ENCODE peak calls at places on chromosomes 6 and 20, in six cellular contexts. D is foreskin fibroblast, Q is upper lobe of left lung, O is foreskin keratinocyte, E is AG10803, A is nephron progenitor cell. H is an unnamed sample.

GRCh38 chr6:148146717-148147116 is 195.9 kb upstream of the SASH1 start:
- DNase-seq in O (peak; percentile 69), Q (no peak), D (no peak), E (no peak), A (no peak), H (no peak)

GRCh38 chr6:156977527-156978291 is 200.5 kb downstream of the ARID1B start:
- DNase-seq in A (no peak), O (no peak), E (peak; percentile 72), D (no peak), Q (peak; percentile 42), H (no peak)

GRCh38 chr6:42142118-42142835 is at the start of gene C6orf132:
- DNase-seq in Q (peak; percentile 83), E (peak; percentile 44), O (peak; percentile 42), A (peak; percentile 71), D (no peak), H (no peak)

GRCh38 chr20:40900816-40901215 is 127.8 kb upstream of the TOP1 start:
- DNase-seq in O (no peak), D (no peak), A (no peak), Q (no peak), E (no peak), H (no peak)

GRCh38 chr20:5557123-5557522 is 193.1 kb upstream of the SHLD1 start:
- DNase-seq in E (peak; percentile 34), Q (peak; percentile 34), A (peak; percentile 31), O (no peak), D (peak; percentile 33), H (no peak)

GRCh38 chr20:45138451-45139300 is 14.4 kb upstream of the WFDC12 start:
- DNase-seq in A (peak; percentile 74), O (no peak), Q (peak; percentile 70), D (no peak), E (no peak), H (no peak)

GRCh38 chr6:166627875-166628849 is 1.1 kb upstream of the RPS6KA2 start:
- DNase-seq in Q (peak; percentile 78), O (no peak), D (no peak), E (peak; percentile 29), A (peak; percentile 71), H (no peak)

GRCh38 chr6:46704562-46704961 is 16.9 kb downstream of the TDRD6 start:
- DNase-seq in D (no peak), A (no peak), Q (no peak), O (no peak), E (peak; percentile 5), H (no peak)

GRCh38 chr20:34979366-34980153 is 23.9 kb downstream of the MYH7B start:
- DNase-seq in E (no peak), O (no peak), A (peak; percentile 43), D (no peak), Q (no peak), H (no peak)

GRCh38 chr20:3470627-3471396 is at the start of gene ATRN:
- DNase-seq in A (peak; percentile 95), Q (peak; percentile 88), O (peak; percentile 53), D (peak; percentile 95), E (peak; percentile 91), H (peak; percentile 57)

GRCh38 chr6:133512410-133513016 is 271.4 kb downstream of the EYA4 start:
- DNase-seq in A (peak; percentile 62), Q (no peak), D (peak; percentile 35), E (peak; percentile 56), O (no peak), H (no peak)

GRCh38 chr20:47356220-47356525 is 326 bp downstream of the ZMYND8 start:
- DNase-seq in Q (no peak), A (no peak), E (no peak), O (no peak), D (no peak), H (no peak)

GRCh38 chr20:43243672-43244269 is 54.1 kb upstream of the PTPRT start:
- DNase-seq in E (no peak), A (peak; percentile 7), Q (peak; percentile 30), D (no peak), O (no peak), H (no peak)

GRCh38 chr20:58406422-58407001 is 17.5 kb downstream of the VAPB start:
- DNase-seq in Q (no peak), E (no peak), A (no peak), O (no peak), D (no peak), H (no peak)

GRCh38 chr6:81999270-81999669 is 246.8 kb upstream of the TENT5A start:
- DNase-seq in A (no peak), D (no peak), Q (no peak), O (no peak), E (no peak), H (no peak)

GRCh38 chr6:136134275-136134674 is 115.8 kb downstream of the MTFR2 start:
- DNase-seq in Q (no peak), E (no peak), A (no peak), O (no peak), D (no peak), H (no peak)

GRCh38 chr6:2839982-2840793 is 1.5 kb downstream of the SERPINB1 start:
- DNase-seq in E (no peak), A (no peak), Q (no peak), D (no peak), O (no peak), H (no peak)

GRCh38 chr6:4281341-4282293 is 146.2 kb upstream of the ECI2 start:
- DNase-seq in A (peak; percentile 56), E (no peak), Q (peak; percentile 66), O (peak; percentile 99), D (no peak), H (no peak)

GRCh38 chr6:16061833-16062232 is 67.1 kb upstream of the MYLIP start:
- DNase-seq in E (no peak), O (peak; percentile 27), D (no peak), Q (no peak), A (no peak), H (no peak)

DNA sequence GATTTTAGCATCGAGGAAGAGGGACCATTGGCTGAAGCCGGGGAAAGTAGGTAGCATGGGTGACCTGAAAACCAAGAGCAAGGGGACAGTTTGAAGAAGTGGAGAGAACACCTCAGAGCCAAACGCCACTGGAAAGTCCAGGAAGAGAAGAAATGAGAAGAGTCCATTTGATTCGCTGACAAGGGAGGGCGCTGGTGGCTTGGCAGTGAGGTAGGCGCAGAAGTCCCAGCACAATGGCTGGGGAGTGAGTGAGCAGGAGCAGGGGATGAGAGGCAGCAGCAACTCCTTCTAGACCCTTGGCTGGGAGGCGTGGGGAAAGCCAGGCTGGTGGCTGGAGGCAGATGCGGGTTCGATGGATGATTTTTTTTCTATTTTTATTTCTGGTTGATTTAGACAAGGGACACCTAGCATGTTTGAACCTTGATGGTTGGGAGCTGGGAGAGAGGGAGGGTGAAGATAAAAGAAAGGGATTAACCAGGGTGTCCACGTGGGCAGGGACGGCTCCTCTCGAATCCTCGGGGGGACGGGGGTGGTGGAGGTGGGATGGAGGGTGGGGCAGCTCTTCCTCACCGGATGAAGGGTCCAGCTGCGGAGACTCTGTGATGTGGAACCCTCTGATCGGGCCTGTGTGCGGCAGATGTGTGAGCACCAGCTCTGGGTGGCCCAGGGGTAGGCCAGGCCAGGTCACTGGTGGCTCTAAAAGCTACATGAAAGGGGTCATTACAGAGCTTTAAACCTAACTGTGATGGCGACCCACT is 164.2 kb downstream of the NFATC2 start:
- DNase-seq in A (no peak), Q (no peak), D (no peak), E (no peak), O (no peak), H (no peak)
- TF ChIP-seq CTCF in A (no peak), Q (no peak), D (no peak), E (peak; percentile 23), O (peak; percentile 37), H (no peak)

DNA sequence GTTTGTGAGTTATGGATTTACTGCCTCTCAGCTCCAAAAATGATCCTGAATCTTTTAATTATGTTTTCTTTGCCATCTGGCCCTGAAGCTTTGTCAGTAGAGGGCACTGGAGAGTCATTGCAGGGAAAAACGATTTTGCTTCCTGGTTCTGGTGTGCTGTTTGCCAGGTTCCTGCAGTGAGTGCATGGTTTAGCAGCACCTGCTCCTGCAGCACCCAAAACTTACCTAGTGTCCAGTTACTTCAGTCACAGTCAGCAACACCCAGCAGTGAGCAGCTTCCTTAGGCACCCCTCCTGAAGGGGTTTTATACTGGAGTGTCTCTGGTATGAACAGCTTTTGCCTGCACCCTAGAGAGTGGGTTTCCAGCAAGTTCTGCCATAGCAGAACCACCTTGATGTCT is 6.0 kb upstream of the TRIM26 start:
- DNase-seq in Q (peak; percentile 61), D (no peak), A (peak; percentile 26), O (no peak), E (peak; percentile 52), H (peak; percentile 35)
- TF ChIP-seq CTCF in Q (peak; percentile 70), D (peak; percentile 93), A (peak; percentile 71), O (peak; percentile 89), E (peak; percentile 94), H (peak; percentile 83)

GRCh38 chr20:62535964-62536363 is 60.2 kb upstream of the GATA5 start:
- DNase-seq in E (no peak), D (no peak), O (no peak), A (no peak), Q (no peak), H (no peak)
- TF ChIP-seq CTCF in E (no peak), D (no peak), O (no peak), A (no peak), Q (no peak), H (no peak)

DNA sequence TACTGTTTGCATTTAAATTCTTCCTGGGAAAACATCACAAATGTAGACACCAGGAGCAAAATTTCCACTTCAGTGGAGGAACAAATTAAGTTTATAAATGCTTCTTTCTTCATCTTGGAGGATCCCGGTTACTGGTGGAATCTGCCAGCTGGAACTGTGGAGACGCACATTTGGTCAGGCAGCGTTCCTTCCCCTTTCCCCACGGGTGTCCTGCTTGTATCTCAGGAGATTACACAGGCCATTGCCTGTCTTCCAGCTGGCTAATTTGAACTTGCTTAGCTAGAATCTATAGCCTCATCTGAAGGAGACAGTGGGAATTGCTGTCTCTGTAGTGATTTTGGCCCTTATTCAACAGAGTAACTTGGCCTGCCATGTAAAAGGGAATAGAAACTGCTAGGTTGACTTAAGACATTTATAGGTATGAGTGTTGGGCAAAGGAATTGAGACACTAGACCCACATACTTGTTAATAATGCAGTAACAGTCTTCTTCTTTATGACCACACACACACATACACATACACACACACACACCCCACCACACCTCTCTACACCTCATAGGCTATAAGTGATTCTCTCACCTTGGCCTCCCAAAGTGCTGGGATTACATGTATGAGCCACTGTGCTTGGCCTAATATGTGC is 34.4 kb downstream of the TSBP1 start:
- DNase-seq in O (no peak), E (no peak), Q (no peak), D (no peak), A (no peak), H (no peak)
- TF ChIP-seq CTCF in O (no peak), E (no peak), Q (no peak), D (no peak), A (no peak), H (no peak)

DNA sequence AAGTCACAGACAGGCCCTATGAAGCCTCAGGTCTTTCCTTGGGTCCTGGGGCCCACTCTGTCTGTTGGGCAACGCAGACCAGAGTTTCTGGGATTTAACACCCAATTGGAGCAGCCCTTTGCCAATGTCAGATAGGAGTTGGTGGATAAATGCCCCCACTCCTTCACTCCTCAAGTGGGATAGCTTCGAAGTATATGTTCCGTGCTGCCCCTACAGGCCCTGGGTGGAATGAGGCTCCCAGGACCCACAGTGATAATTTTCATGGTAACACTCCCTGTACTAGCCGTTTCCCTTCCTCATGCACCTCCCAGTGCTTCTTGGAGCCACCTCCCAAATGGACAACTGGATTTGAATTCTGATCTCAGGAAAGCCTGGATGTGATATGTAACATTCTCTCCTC is 145.4 kb downstream of the FOXA2 start:
- DNase-seq in Q (no peak), E (no peak), D (no peak), O (no peak), A (no peak), H (no peak)
- TF ChIP-seq CTCF in Q (no peak), E (peak; percentile 18), D (no peak), O (peak; percentile 34), A (no peak), H (no peak)

H was measured in D721Med.